ENCODE peak calls at places on chromosomes 4 and X, in four cellular contexts. T is H1, U is GM12878, N is K562. G is an unnamed sample.

GRCh38 chr4:110865611-110866254 is 242.9 kb upstream of the PITX2 start:
- DNase-seq in T (no peak), U (no peak), N (no peak), G (no peak)

GRCh38 chr4:139633661-139634060 is 32.0 kb upstream of the MGST2 start:
- DNase-seq in T (peak; percentile 63), U (no peak), N (peak; percentile 36), G (no peak)

GRCh38 chrX:47311857-47312774 is 58.3 kb upstream of the ZNF157 start:
- DNase-seq in T (peak; percentile 49), U (no peak), N (peak; percentile 61), G (peak; percentile 35)

GRCh38 chr4:128513664-128514484 is 226.3 kb upstream of the PGRMC2 start:
- DNase-seq in T (no peak), U (no peak), N (no peak), G (no peak)

GRCh38 chrX:9291666-9292065 is 173.2 kb upstream of the TBL1X start:
- DNase-seq in T (peak; percentile 52), U (no peak), N (no peak), G (no peak)

GRCh38 chr4:112266823-112267222 is 18.9 kb downstream of the TIFA start:
- DNase-seq in T (no peak), U (no peak), N (peak; percentile 18), G (no peak)

GRCh38 chr4:48801739-48802138 is 21.7 kb upstream of the FRYL start:
- DNase-seq in T (no peak), U (no peak), N (no peak), G (no peak)

GRCh38 chr4:158155656-158156356 is 17.0 kb downstream of the GASK1B start:
- DNase-seq in T (no peak), U (no peak), N (no peak), G (no peak)

GRCh38 chr4:8071741-8072140 is 86.9 kb downstream of the ABLIM2 start:
- DNase-seq in T (no peak), U (no peak), N (no peak), G (no peak)

GRCh38 chr4:70721747-70722146 is at the start of gene RUFY3:
- DNase-seq in T (no peak), U (no peak), N (peak; percentile 30), G (no peak)

GRCh38 chr4:128521634-128522253 is 234.1 kb upstream of the PGRMC2 start:
- DNase-seq in T (no peak), U (no peak), N (no peak), G (no peak)

GRCh38 chrX:5842601-5843000 is 386.1 kb downstream of the NLGN4X start:
- DNase-seq in T (no peak), U (no peak), N (no peak), G (no peak)

GRCh38 chrX:15349046-15349445 is 13.7 kb upstream of the PIGA start:
- DNase-seq in T (no peak), U (no peak), N (peak; percentile 69), G (peak; percentile 39)

GRCh38 chr4:77152421-77152820 is 4.6 kb upstream of the CCNG2 start:
- DNase-seq in T (no peak), U (no peak), N (no peak), G (no peak)

GRCh38 chr4:109298279-109299010 is 4.0 kb downstream of the COL25A1 start:
- DNase-seq in T (no peak), U (no peak), N (peak; percentile 36), G (peak; percentile 38)

GRCh38 chr4:136651278-136651667 is 881.0 kb downstream of the PCDH18 start:
- DNase-seq in T (no peak), U (peak; percentile 23), N (no peak), G (no peak)

GRCh38 chr4:153512952-153513500 is 46.9 kb downstream of the TMEM131L start:
- DNase-seq in T (no peak), U (no peak), N (no peak), G (no peak)

GRCh38 chr4:122500852-122501501 is 44.5 kb upstream of the IL2 start:
- DNase-seq in T (no peak), U (no peak), N (peak; percentile 61), G (no peak)

GRCh38 chr4:188976644-188977115 is 837.4 kb downstream of the TRIML1 start:
- DNase-seq in T (no peak), U (no peak), N (no peak), G (no peak)

GRCh38 chrX:131792356-131792749 is 230.7 kb upstream of the STK26 start:
- DNase-seq in T (no peak), U (peak; percentile 98), N (no peak), G (no peak)

GRCh38 chr4:137253949-137254348 is 278.3 kb downstream of the PCDH18 start:
- DNase-seq in T (no peak), U (no peak), N (no peak), G (no peak)

GRCh38 chr4:147360301-147360700 is 120.6 kb upstream of the EDNRA start:
- DNase-seq in T (no peak), U (no peak), N (no peak), G (no peak)

GRCh38 chr4:45453258-45453841 is 670.5 kb downstream of the GABRG1 start:
- DNase-seq in T (no peak), U (no peak), N (no peak), G (no peak)

GRCh38 chr4:26321326-26322276 is 787 bp downstream of the RBPJ start:
- DNase-seq in T (peak; percentile 66), U (no peak), N (peak; percentile 38), G (no peak)

GRCh38 chr4:15562623-15563022 is 92.5 kb downstream of the FBXL5 start:
- DNase-seq in T (no peak), U (no peak), N (no peak), G (no peak)

GRCh38 chrX:34341258-34341657 is 209.1 kb upstream of the FAM47A start:
- DNase-seq in T (no peak), U (no peak), N (no peak), G (no peak)

GRCh38 chrX:150587585-150588503 is 19.4 kb downstream of the MTM1 start:
- DNase-seq in T (no peak), U (no peak), N (peak; percentile 48), G (no peak)

GRCh38 chrX:39377773-39378172 is 576.5 kb downstream of the MID1IP1 start:
- DNase-seq in T (no peak), U (no peak), N (no peak), G (no peak)

GRCh38 chr4:173529505-173530325 is at the start of gene HAND2:
- DNase-seq in T (peak; percentile 72), U (no peak), N (peak; percentile 71), G (no peak)

GRCh38 chrX:109629310-109629709 is 4.3 kb upstream of the KCNE5 start:
- DNase-seq in T (no peak), U (no peak), N (no peak), G (no peak)

GRCh38 chr4:68021185-68021584 is 57.9 kb upstream of the TMPRSS11A start:
- DNase-seq in T (no peak), U (no peak), N (peak; percentile 2), G (peak; percentile 51)

GRCh38 chr4:109916003-109916399 is 3.3 kb downstream of the EGF start:
- DNase-seq in T (no peak), U (no peak), N (no peak), G (no peak)

GRCh38 chr4:24750106-24750505 is 45.3 kb upstream of the SOD3 start:
- DNase-seq in T (no peak), U (no peak), N (no peak), G (no peak)

DNA sequence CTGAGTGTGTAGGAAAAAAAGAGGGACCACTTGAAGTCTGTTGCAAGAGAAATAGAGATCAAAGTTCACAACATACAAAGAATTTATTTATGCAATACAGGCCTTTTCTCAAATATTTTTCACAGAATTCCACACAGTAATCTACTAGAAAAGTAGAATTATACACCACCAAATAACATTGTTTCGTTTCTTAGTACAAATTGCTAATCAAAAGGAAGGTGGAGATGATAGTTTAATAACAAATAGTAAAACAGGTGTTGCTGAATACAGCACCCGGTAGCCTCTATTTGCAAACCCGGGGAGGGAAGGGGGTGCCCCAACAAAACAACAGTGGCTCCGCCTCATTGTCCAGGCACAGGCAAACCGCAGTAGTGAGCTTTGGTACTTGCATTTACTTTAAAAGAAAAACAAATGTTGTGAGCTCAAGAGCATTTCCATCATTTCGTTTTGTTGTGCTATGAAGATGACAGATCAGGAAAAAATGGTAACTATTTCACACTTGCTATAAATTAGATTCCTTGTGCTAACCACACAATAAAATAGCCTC is 186.4 kb downstream of the DCLK2 start:
- DNase-seq in T (no peak), U (no peak), N (no peak), G (no peak)
- TF ChIP-seq CEBPB in T (no peak), U (no peak), N (no peak), G (no peak)

DNA sequence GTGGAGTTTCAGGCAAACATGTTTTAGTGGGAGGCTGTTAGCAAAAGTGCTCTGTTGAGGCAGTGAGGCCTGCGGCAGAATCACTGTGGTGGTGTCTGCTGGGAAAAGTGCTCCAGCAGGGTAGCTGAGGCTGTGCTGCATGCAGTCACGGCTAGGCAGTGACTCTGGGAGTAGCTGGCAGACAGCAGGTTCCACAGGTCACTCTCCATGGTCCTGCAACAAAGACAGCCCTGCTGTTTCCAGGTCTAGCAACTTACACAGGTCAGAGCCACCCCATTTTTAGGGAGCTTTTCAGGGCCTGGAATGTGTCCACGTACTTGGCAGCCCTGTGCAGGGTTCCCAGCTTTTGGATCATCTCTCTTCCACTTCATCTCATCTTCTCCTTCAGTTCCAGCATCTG is 184.3 kb downstream of the NAA11 start:
- DNase-seq in T (peak; percentile 46), U (no peak), N (peak; percentile 11), G (no peak)
- TF ChIP-seq EGR1 in T (no peak), U (no peak), N (no peak), G (no peak)

GRCh38 chrX:151974336-151975227 is at the start of gene GABRE:
- DNase-seq in T (peak; percentile 53), U (no peak), N (peak; percentile 85), G (no peak)

GRCh38 chrX:151977923-151978322 is 3.4 kb upstream of the GABRE start:
- DNase-seq in T (no peak), U (no peak), N (no peak), G (no peak)

GRCh38 chrX:151975736-151976275 is 1.3 kb upstream of the GABRE start:
- DNase-seq in T (no peak), U (no peak), N (no peak), G (no peak)

GRCh38 chrX:151975228-151975593 is 735 bp upstream of the GABRE start:
- DNase-seq in T (peak; percentile 41), U (no peak), N (peak; percentile 40), G (no peak)

GRCh38 chrX:151977009-151977408 is 2.5 kb upstream of the GABRE start:
- DNase-seq in T (no peak), U (no peak), N (no peak), G (no peak)
- TF ChIP-seq CEBPB in T (no peak), U (no peak), N (no peak), G (no peak)

DNA sequence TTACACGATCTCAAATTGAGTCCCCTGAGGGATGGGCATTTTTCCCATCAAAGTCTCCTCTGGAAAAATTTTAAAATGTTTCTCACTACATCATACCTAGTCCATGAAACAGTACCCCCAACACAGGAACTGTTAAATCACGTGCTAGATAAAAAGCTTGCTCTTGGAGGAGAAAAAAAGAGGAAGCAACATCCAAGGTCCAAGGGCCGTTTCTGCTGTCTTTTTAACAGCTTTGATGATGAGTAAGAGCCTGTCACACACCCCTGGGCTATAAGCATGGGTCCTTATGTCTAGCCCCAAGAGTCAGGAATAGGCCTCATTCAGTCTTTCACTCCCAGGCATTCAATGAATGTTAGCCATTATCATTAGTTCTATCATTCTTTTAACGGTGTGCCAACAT is 128.9 kb downstream of the SH3KBP1 start:
- DNase-seq in T (no peak), U (no peak), N (peak; percentile 5), G (no peak)
- TF ChIP-seq EGR1 in T (no peak), U (no peak), N (no peak), G (no peak)